ENCODE peak calls at places on chromosomes 3 and 15, in six cellular contexts. One of them, this sample, is unnamed.

GRCh38 chr3:184801241-184801640 is 10.7 kb upstream of the VPS8 start:
- DNase-seq in glutamatergic neuron: no peak
- DNase-seq in cardiac muscle cell: no peak
- DNase-seq in HL-60: no peak
- DNase-seq in cardiac fibroblast: no peak
- DNase-seq in colonic mucosa: no peak
- DNase-seq in this sample: no peak

GRCh38 chr3:24259901-24260512 is 234.6 kb downstream of the THRB start:
- DNase-seq in glutamatergic neuron: no peak
- DNase-seq in cardiac muscle cell: peak; percentile 71
- DNase-seq in HL-60: no peak
- DNase-seq in cardiac fibroblast: peak; percentile 61
- DNase-seq in colonic mucosa: no peak
- DNase-seq in this sample: no peak

GRCh38 chr3:177683619-177684018 is 486.3 kb upstream of the TBL1XR1 start:
- DNase-seq in glutamatergic neuron: no peak
- DNase-seq in cardiac muscle cell: no peak
- DNase-seq in HL-60: no peak
- DNase-seq in cardiac fibroblast: no peak
- DNase-seq in colonic mucosa: no peak
- DNase-seq in this sample: no peak

GRCh38 chr15:60396100-60396499 is 1.7 kb downstream of the ANXA2 start:
- DNase-seq in glutamatergic neuron: no peak
- DNase-seq in cardiac muscle cell: no peak
- DNase-seq in HL-60: no peak
- DNase-seq in cardiac fibroblast: peak; percentile 52
- DNase-seq in colonic mucosa: no peak
- DNase-seq in this sample: peak; percentile 60

GRCh38 chr15:28943146-28943545 is 57.4 kb downstream of the APBA2 start:
- DNase-seq in glutamatergic neuron: no peak
- DNase-seq in cardiac muscle cell: no peak
- DNase-seq in HL-60: no peak
- DNase-seq in cardiac fibroblast: no peak
- DNase-seq in colonic mucosa: no peak
- DNase-seq in this sample: no peak

GRCh38 chr3:129343643-129344360 is 65.1 kb downstream of the HMCES start:
- DNase-seq in glutamatergic neuron: peak; percentile 58
- DNase-seq in cardiac muscle cell: peak; percentile 49
- DNase-seq in HL-60: peak; percentile 16
- DNase-seq in cardiac fibroblast: peak; percentile 29
- DNase-seq in colonic mucosa: peak; percentile 32
- DNase-seq in this sample: peak; percentile 83

GRCh38 chr3:134544306-134544705 is 58.4 kb downstream of the CEP63 start:
- DNase-seq in glutamatergic neuron: no peak
- DNase-seq in cardiac muscle cell: no peak
- DNase-seq in HL-60: no peak
- DNase-seq in cardiac fibroblast: no peak
- DNase-seq in colonic mucosa: no peak
- DNase-seq in this sample: no peak

GRCh38 chr3:141275973-141276372 is 44.3 kb downstream of the PXYLP1 start:
- DNase-seq in glutamatergic neuron: no peak
- DNase-seq in cardiac muscle cell: peak; percentile 73
- DNase-seq in HL-60: peak; percentile 38
- DNase-seq in cardiac fibroblast: peak; percentile 75
- DNase-seq in colonic mucosa: no peak
- DNase-seq in this sample: no peak

GRCh38 chr3:116085456-116085855 is 359.8 kb downstream of the LSAMP start:
- DNase-seq in glutamatergic neuron: no peak
- DNase-seq in cardiac muscle cell: no peak
- DNase-seq in HL-60: peak; percentile 50
- DNase-seq in cardiac fibroblast: no peak
- DNase-seq in colonic mucosa: no peak
- DNase-seq in this sample: no peak

GRCh38 chr15:101641134-101641764 is 10.9 kb downstream of the TM2D3 start:
- DNase-seq in glutamatergic neuron: peak; percentile 79
- DNase-seq in cardiac muscle cell: peak; percentile 84
- DNase-seq in HL-60: peak; percentile 36
- DNase-seq in cardiac fibroblast: peak; percentile 87
- DNase-seq in colonic mucosa: peak; percentile 82
- DNase-seq in this sample: peak; percentile 74

GRCh38 chr3:30185872-30186271 is 420.5 kb upstream of the TGFBR2 start:
- DNase-seq in glutamatergic neuron: no peak
- DNase-seq in cardiac muscle cell: no peak
- DNase-seq in HL-60: no peak
- DNase-seq in cardiac fibroblast: no peak
- DNase-seq in colonic mucosa: no peak
- DNase-seq in this sample: no peak

GRCh38 chr3:159882784-159883779 is 105.6 kb upstream of the IL12A start:
- DNase-seq in glutamatergic neuron: peak; percentile 22
- DNase-seq in cardiac muscle cell: peak; percentile 30
- DNase-seq in HL-60: no peak
- DNase-seq in cardiac fibroblast: peak; percentile 81
- DNase-seq in colonic mucosa: no peak
- DNase-seq in this sample: no peak

GRCh38 chr15:66591322-66591862 is 25.6 kb upstream of the LCTL start:
- DNase-seq in glutamatergic neuron: no peak
- DNase-seq in cardiac muscle cell: no peak
- DNase-seq in HL-60: no peak
- DNase-seq in cardiac fibroblast: no peak
- DNase-seq in colonic mucosa: no peak
- DNase-seq in this sample: no peak

GRCh38 chr3:50567386-50568182 is at the start of gene C3orf18:
- DNase-seq in glutamatergic neuron: peak; percentile 90
- DNase-seq in cardiac muscle cell: peak; percentile 95
- DNase-seq in HL-60: peak; percentile 57
- DNase-seq in cardiac fibroblast: peak; percentile 91
- DNase-seq in colonic mucosa: peak; percentile 94
- DNase-seq in this sample: peak; percentile 89

GRCh38 chr3:134904796-134905646 is 110.0 kb downstream of the EPHB1 start:
- DNase-seq in glutamatergic neuron: no peak
- DNase-seq in cardiac muscle cell: no peak
- DNase-seq in HL-60: no peak
- DNase-seq in cardiac fibroblast: no peak
- DNase-seq in colonic mucosa: no peak
- DNase-seq in this sample: no peak

GRCh38 chr15:81492303-81492702 is 118.3 kb upstream of the TMC3 start:
- DNase-seq in glutamatergic neuron: no peak
- DNase-seq in cardiac muscle cell: peak; percentile 75
- DNase-seq in HL-60: no peak
- DNase-seq in cardiac fibroblast: peak; percentile 71
- DNase-seq in colonic mucosa: no peak
- DNase-seq in this sample: no peak

GRCh38 chr3:51379301-51379700 is 5.8 kb upstream of the MANF start:
- DNase-seq in glutamatergic neuron: peak; percentile 15
- DNase-seq in cardiac muscle cell: no peak
- DNase-seq in HL-60: no peak
- DNase-seq in cardiac fibroblast: no peak
- DNase-seq in colonic mucosa: no peak
- DNase-seq in this sample: no peak

GRCh38 chr3:115086379-115086778 is 60.7 kb downstream of the ZBTB20 start:
- DNase-seq in glutamatergic neuron: no peak
- DNase-seq in cardiac muscle cell: no peak
- DNase-seq in HL-60: no peak
- DNase-seq in cardiac fibroblast: no peak
- DNase-seq in colonic mucosa: no peak
- DNase-seq in this sample: no peak

GRCh38 chr3:115087512-115087911 is 59.6 kb downstream of the ZBTB20 start:
- DNase-seq in glutamatergic neuron: no peak
- DNase-seq in cardiac muscle cell: no peak
- DNase-seq in HL-60: no peak
- DNase-seq in cardiac fibroblast: no peak
- DNase-seq in colonic mucosa: no peak
- DNase-seq in this sample: no peak

GRCh38 chr3:115084686-115085085 is 62.4 kb downstream of the ZBTB20 start:
- DNase-seq in glutamatergic neuron: no peak
- DNase-seq in cardiac muscle cell: no peak
- DNase-seq in HL-60: no peak
- DNase-seq in cardiac fibroblast: no peak
- DNase-seq in colonic mucosa: no peak
- DNase-seq in this sample: no peak

GRCh38 chr3:115081444-115081843 is 65.6 kb downstream of the ZBTB20 start:
- DNase-seq in glutamatergic neuron: no peak
- DNase-seq in cardiac muscle cell: no peak
- DNase-seq in HL-60: no peak
- DNase-seq in cardiac fibroblast: no peak
- DNase-seq in colonic mucosa: no peak
- DNase-seq in this sample: no peak

GRCh38 chr3:115085197-115085865 is 61.8 kb downstream of the ZBTB20 start:
- DNase-seq in glutamatergic neuron: no peak
- DNase-seq in cardiac muscle cell: no peak
- DNase-seq in HL-60: no peak
- DNase-seq in cardiac fibroblast: peak; percentile 20
- DNase-seq in colonic mucosa: no peak
- DNase-seq in this sample: no peak
- TF ChIP-seq CTCF in glutamatergic neuron: peak; percentile 63
- TF ChIP-seq CTCF in cardiac muscle cell: peak; percentile 31
- TF ChIP-seq CTCF in HL-60: no peak
- TF ChIP-seq CTCF in cardiac fibroblast: peak; percentile 40
- TF ChIP-seq CTCF in colonic mucosa: no peak
- TF ChIP-seq CTCF in this sample: no peak

DNA sequence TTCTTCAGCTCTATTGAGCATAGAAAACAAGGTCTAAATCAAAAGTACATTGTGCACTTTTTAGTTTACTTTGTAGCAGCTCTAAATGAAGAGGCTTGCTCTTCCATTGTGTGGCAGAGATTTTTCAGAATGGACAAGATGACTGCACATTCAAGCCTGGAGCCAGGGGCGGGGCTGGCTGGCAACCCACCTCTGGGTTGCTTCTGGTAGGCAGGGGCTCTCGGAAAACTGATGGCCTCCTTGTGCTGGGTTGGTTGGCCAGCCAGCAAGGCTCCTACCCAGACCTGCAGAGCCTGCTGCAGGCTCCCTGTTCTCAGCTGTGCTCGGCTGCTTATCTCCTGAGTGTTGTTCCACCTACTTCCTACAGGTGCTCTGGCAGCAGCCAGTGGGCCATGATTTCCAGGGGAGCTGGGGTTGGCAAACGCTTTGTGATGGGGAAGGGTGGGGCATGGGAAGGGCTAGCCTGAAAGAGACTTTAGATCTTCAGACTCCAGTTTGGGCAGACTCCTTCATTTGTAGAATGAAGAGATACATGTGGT is 8.8 kb downstream of the BSN start:
- DNase-seq in glutamatergic neuron: no peak
- DNase-seq in cardiac muscle cell: no peak
- DNase-seq in HL-60: no peak
- DNase-seq in cardiac fibroblast: no peak
- DNase-seq in colonic mucosa: no peak
- DNase-seq in this sample: no peak
- TF ChIP-seq CTCF in glutamatergic neuron: peak; percentile 9
- TF ChIP-seq CTCF in cardiac muscle cell: no peak
- TF ChIP-seq CTCF in HL-60: no peak
- TF ChIP-seq CTCF in cardiac fibroblast: no peak
- TF ChIP-seq CTCF in colonic mucosa: no peak
- TF ChIP-seq CTCF in this sample: no peak

DNA sequence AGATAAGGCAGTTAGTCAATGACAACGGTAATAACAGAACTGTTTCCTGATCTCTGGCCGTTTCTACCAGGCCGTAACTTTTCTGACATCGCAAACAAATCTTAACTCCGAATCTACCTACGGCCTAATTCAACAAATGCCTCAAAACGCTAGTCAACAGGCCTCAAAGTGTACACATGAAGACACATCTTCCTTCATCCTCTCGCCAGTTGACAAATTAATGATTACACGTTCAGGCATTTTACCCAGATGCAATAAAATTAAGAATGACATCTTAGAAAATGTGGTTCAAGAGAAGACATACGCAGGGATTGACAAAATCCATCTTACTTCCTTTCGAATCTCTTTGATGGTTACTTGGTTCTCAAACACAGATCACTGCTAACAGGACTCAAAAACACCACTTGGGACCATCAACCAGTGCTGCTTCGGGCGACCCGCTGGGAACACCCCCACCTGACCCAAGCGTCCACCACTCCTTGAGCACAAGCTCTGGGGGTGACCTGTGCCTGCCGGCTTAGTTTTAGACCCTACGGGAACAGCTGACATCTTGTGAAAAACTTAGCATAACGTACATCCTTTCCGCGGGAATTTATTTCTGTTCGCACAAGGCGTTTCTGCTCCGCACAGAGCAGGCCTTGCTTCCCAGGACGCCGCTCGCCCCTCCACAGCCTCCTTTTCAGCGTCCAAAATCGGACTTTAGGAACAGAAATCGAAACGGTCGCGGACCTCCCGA is 1.3 kb downstream of the SFMBT1 start:
- DNase-seq in glutamatergic neuron: no peak
- DNase-seq in cardiac muscle cell: peak; percentile 63
- DNase-seq in HL-60: no peak
- DNase-seq in cardiac fibroblast: peak; percentile 39
- DNase-seq in colonic mucosa: peak; percentile 51
- DNase-seq in this sample: peak; percentile 30
- TF ChIP-seq CTCF in glutamatergic neuron: no peak
- TF ChIP-seq CTCF in cardiac muscle cell: no peak
- TF ChIP-seq CTCF in HL-60: no peak
- TF ChIP-seq CTCF in cardiac fibroblast: no peak
- TF ChIP-seq CTCF in colonic mucosa: no peak
- TF ChIP-seq CTCF in this sample: no peak

DNA sequence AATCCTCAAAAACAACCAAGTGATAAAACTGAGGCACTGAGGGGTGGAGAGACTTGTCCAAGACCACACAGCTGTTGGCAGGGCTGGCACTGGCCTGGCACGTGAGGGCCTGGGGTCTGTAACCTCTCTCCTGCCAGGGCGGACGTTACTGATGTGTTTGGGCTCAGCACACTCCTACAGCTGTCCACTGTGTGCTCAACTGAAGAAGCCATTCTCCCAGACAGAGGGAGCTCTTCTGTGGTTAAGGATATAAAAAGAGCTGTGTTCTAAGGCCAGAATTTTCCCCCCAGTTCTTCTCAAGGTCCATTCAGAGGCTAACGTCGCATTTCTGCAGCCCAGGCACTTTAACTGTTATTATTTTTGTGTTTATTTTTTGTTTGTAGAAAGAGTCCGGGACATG is 429.0 kb upstream of the ATP11B start:
- DNase-seq in glutamatergic neuron: no peak
- DNase-seq in cardiac muscle cell: no peak
- DNase-seq in HL-60: no peak
- DNase-seq in cardiac fibroblast: no peak
- DNase-seq in colonic mucosa: no peak
- DNase-seq in this sample: no peak
- TF ChIP-seq CTCF in glutamatergic neuron: no peak
- TF ChIP-seq CTCF in cardiac muscle cell: no peak
- TF ChIP-seq CTCF in HL-60: no peak
- TF ChIP-seq CTCF in cardiac fibroblast: no peak
- TF ChIP-seq CTCF in colonic mucosa: no peak
- TF ChIP-seq CTCF in this sample: no peak

GRCh38 chr15:64856429-64857145 is 14.9 kb downstream of the PLEKHO2 start:
- DNase-seq in glutamatergic neuron: no peak
- DNase-seq in cardiac muscle cell: peak; percentile 76
- DNase-seq in HL-60: no peak
- DNase-seq in cardiac fibroblast: peak; percentile 40
- DNase-seq in colonic mucosa: no peak
- DNase-seq in this sample: no peak
- TF ChIP-seq CTCF in glutamatergic neuron: no peak
- TF ChIP-seq CTCF in cardiac muscle cell: peak; percentile 11
- TF ChIP-seq CTCF in HL-60: no peak
- TF ChIP-seq CTCF in cardiac fibroblast: no peak
- TF ChIP-seq CTCF in colonic mucosa: no peak
- TF ChIP-seq CTCF in this sample: no peak

This sample was measured in Calu3.